ENCODE peak calls at places on chromosomes 12 and 14, in nine cellular contexts. S is left colon; N is H54; H is upper lobe of right lung; J is NCI-H1436; R is AG08396; A is activated CD8-positive, alpha-beta memory T cell treated with anti-CD3 and anti-CD28 coated beads, Interleukin-2, amount 50 U/mL, for 48 hours; X is stimulated activated CD4-positive, alpha-beta T cell treated with anti-CD3 and anti-CD28 coated beads, Interleukin-4, amount 100 ng/mL, for 1 hour; T is hypothalamus. Q is an unnamed sample.

GRCh38 chr14:95906591-95906990 is 30.0 kb downstream of the TUNAR start:
- DNase-seq in S (no peak), N (no peak), H (no peak), J (no peak), R (no peak), A (no peak), X (no peak), T (no peak), Q (no peak)

GRCh38 chr14:101200008-101200649 is 296.6 kb upstream of the RTL1 start:
- DNase-seq in S (no peak), N (no peak), H (no peak), J (no peak), R (no peak), A (peak), X (no peak), T (no peak), Q (no peak)

GRCh38 chr14:66709292-66709691 is 201.3 kb downstream of the GPHN start:
- DNase-seq in S (no peak), N (no peak), H (no peak), J (no peak), R (peak), A (no peak), X (no peak), T (no peak), Q (no peak)

GRCh38 chr12:6967548-6968100 is 2.8 kb downstream of the PHB2 start:
- DNase-seq in S (no peak), N (no peak), H (peak), J (no peak), R (no peak), A (peak), X (no peak), T (no peak), Q (peak)

GRCh38 chr12:716506-716905 is 35.9 kb upstream of the WNK1 start:
- DNase-seq in S (no peak), N (no peak), H (no peak), J (no peak), R (no peak), A (no peak), X (peak), T (no peak), Q (no peak)

GRCh38 chr12:65891987-65892481 is 67.8 kb downstream of the HMGA2 start:
- DNase-seq in S (peak), N (peak), H (peak), J (no peak), R (peak), A (no peak), X (no peak), T (no peak), Q (no peak)

GRCh38 chr14:67668559-67668958 is 5.9 kb downstream of the VTI1B start:
- DNase-seq in S (no peak), N (no peak), H (no peak), J (no peak), R (no peak), A (no peak), X (no peak), T (no peak), Q (no peak)

GRCh38 chr14:89201645-89202044 is 215.4 kb downstream of the FOXN3 start:
- DNase-seq in S (no peak), N (no peak), H (no peak), J (no peak), R (no peak), A (peak), X (no peak), T (no peak), Q (no peak)

GRCh38 chr12:104460973-104461693 is 4.4 kb downstream of the CHST11 start:
- DNase-seq in S (no peak), N (no peak), H (no peak), J (no peak), R (no peak), A (no peak), X (no peak), T (no peak), Q (no peak)

GRCh38 chr12:102430661-102431060 is 49.7 kb downstream of the IGF1 start:
- DNase-seq in S (no peak), N (no peak), H (no peak), J (no peak), R (no peak), A (no peak), X (no peak), T (no peak), Q (no peak)